ENCODE peak calls at places on chromosome 10, in six cellular contexts. F is colonic mucosa, Z is GM20000, L is lower leg skin, O is RWPE1, W is A549. Q is an unnamed sample.

GRCh38 chr10:125370578-125370977 is 210.2 kb upstream of the CTBP2 start:
- DNase-seq in F (peak), W (peak), O (no peak), Z (no peak), L (no peak), Q (no peak)

GRCh38 chr10:93280121-93280698 is 201.9 kb downstream of the MYOF start:
- DNase-seq in W (no peak), Z (no peak), O (no peak), L (no peak), F (no peak), Q (no peak)

GRCh38 chr10:78218833-78219490 is 185.3 kb downstream of the RPS24 start:
- DNase-seq in Z (no peak), F (no peak), L (no peak), W (no peak), O (no peak), Q (no peak)

GRCh38 chr10:89525556-89525955 is 9.8 kb downstream of the SLC16A12 start:
- DNase-seq in O (no peak), L (no peak), Z (no peak), W (no peak), F (no peak), Q (no peak)

GRCh38 chr10:18713077-18713476 is 53.8 kb downstream of the ARL5B start:
- DNase-seq in F (no peak), L (peak), Z (no peak), O (peak), W (peak), Q (no peak)

GRCh38 chr10:63462442-63462841 is 3.3 kb downstream of the JMJD1C start:
- DNase-seq in W (no peak), L (no peak), Z (no peak), O (no peak), F (no peak), Q (no peak)

GRCh38 chr10:125146791-125147604 is 13.4 kb downstream of the CTBP2 start:
- DNase-seq in W (peak), O (peak), Z (no peak), L (no peak), F (peak), Q (no peak)

GRCh38 chr10:17729630-17730029 is 22.4 kb upstream of the TMEM236 start:
- DNase-seq in F (no peak), O (no peak), L (no peak), W (no peak), Z (no peak), Q (no peak)

GRCh38 chr10:43644252-43644651 is 4.4 kb downstream of the ZNF32 start:
- DNase-seq in W (peak), Z (no peak), F (no peak), L (no peak), O (no peak), Q (no peak)

GRCh38 chr10:129848084-129848483 is 116.0 kb downstream of the EBF3 start:
- DNase-seq in O (no peak), Z (no peak), W (no peak), F (no peak), L (no peak), Q (no peak)

GRCh38 chr10:22219308-22219707 is 1.5 kb upstream of the EBLN1 start:
- DNase-seq in W (no peak), O (no peak), Z (no peak), F (no peak), L (no peak), Q (no peak)

GRCh38 chr10:110733256-110733952 is 89.3 kb downstream of the RBM20 start:
- DNase-seq in F (no peak), L (no peak), W (no peak), O (no peak), Z (no peak), Q (peak)

GRCh38 chr10:58157076-58157766 is 110.5 kb downstream of the IPMK start:
- DNase-seq in L (peak), W (peak), O (peak), Z (no peak), F (no peak), Q (peak)

GRCh38 chr10:21399392-21400015 is 126.0 kb downstream of the SKIDA1 start:
- DNase-seq in W (peak), F (no peak), Z (no peak), O (peak), L (no peak), Q (no peak)

GRCh38 chr10:5890519-5890878 is 456 bp downstream of the FBH1 start:
- DNase-seq in F (peak), Z (no peak), O (peak), L (no peak), W (peak), Q (peak)

GRCh38 chr10:70679498-70679897 is 7.2 kb downstream of the ADAMTS14 start:
- DNase-seq in W (no peak), Z (no peak), F (no peak), L (peak), O (no peak), Q (no peak)

GRCh38 chr10:116673866-116674265 is 53.1 kb downstream of the PNLIPRP2 start:
- DNase-seq in L (no peak), F (no peak), O (no peak), Z (no peak), W (no peak), Q (no peak)

GRCh38 chr10:87782721-87783120 is 35.3 kb downstream of the ATAD1 start:
- DNase-seq in F (no peak), W (no peak), O (no peak), Z (no peak), L (no peak), Q (no peak)

GRCh38 chr10:82888809-82889455 is 1013.9 kb downstream of the NRG3 start:
- DNase-seq in O (no peak), L (no peak), W (no peak), Z (no peak), F (no peak), Q (no peak)

GRCh38 chr10:10418397-10418796 is 599.3 kb upstream of the CELF2 start:
- DNase-seq in O (no peak), Z (peak), W (no peak), L (no peak), F (no peak), Q (no peak)

GRCh38 chr10:108970016-108970415 is 953.3 kb downstream of the XPNPEP1 start:
- DNase-seq in F (no peak), L (no peak), O (peak), Z (peak), W (peak), Q (no peak)

GRCh38 chr10:132506711-132507466 is 30.7 kb upstream of the INPP5A start:
- DNase-seq in W (no peak), O (no peak), L (no peak), F (no peak), Z (no peak), Q (no peak)

GRCh38 chr10:27658788-27659187 is 86.8 kb downstream of the MKX start:
- DNase-seq in F (no peak), W (no peak), L (no peak), Z (no peak), O (peak), Q (no peak)

GRCh38 chr10:59025981-59026730 is 150.3 kb upstream of the PHYHIPL start:
- DNase-seq in F (no peak), Z (no peak), W (no peak), L (no peak), O (no peak), Q (no peak)

GRCh38 chr10:29658984-29659769 is 24.4 kb upstream of the SVIL start:
- DNase-seq in O (peak), L (peak), W (peak), F (peak), Z (peak), Q (peak)
- TF ChIP-seq CTCF in O (no peak), L (no peak), W (no peak), F (peak), Z (no peak), Q (no peak)

GRCh38 chr10:13206546-13207443 is 27.4 kb downstream of the UCMA start:
- DNase-seq in Z (no peak), W (peak), F (no peak), O (no peak), L (no peak), Q (peak)
- TF ChIP-seq CTCF in Z (peak), W (peak), F (peak), O (peak), L (no peak), Q (no peak)

DNA sequence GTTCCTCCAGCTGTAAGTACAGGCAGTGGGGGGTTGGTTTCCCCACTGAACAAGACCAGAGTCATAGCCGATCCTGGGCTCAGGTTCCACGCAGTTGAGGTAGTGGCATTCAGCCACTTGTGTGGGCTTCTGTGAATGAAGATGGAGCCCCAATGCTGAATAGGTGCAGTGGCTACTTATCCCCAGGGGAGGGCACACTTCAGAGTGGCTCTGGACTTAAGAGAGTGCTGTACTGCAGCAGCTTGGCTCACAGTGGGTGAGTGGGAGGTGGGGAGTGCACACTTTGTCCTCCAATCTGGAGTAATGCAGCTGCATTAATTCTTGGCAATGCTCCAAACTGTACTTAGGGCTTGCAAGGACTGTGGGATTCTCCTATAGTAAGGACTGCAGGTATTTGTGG is 81.9 kb downstream of the BUB3 start:
- DNase-seq in Z (no peak), O (no peak), W (no peak), L (no peak), F (no peak), Q (no peak)
- TF ChIP-seq CTCF in Z (no peak), O (no peak), W (no peak), L (no peak), F (no peak), Q (no peak)

GRCh38 chr10:122510736-122511135 is 49.4 kb downstream of the HTRA1 start:
- DNase-seq in F (no peak), O (no peak), L (no peak), Z (no peak), W (no peak), Q (no peak)
- TF ChIP-seq CTCF in F (no peak), O (no peak), L (no peak), Z (no peak), W (no peak), Q (peak)

GRCh38 chr10:100826983-100827818 is 81.8 kb downstream of the PAX2 start:
- DNase-seq in F (peak), W (peak), O (peak), L (no peak), Z (peak), Q (peak)
- TF ChIP-seq CTCF in F (no peak), W (peak), O (peak), L (no peak), Z (no peak), Q (peak)

Q was measured in activated CD8-positive, alpha-beta T cell treated with anti-CD3 and anti-CD28 coated beads for 36 hours.